ENCODE peak calls at places on chromosome 13, in nine cellular contexts. R, C, L, H, E, P, G, X and M are unnamed samples.

GRCh38 chr13:99046851-99047250 is 69.0 kb upstream of the DOCK9 start:
- DNase-seq in P (no peak), X (no peak), G (no peak), H (no peak), E (no peak), R (no peak), C (no peak), L (no peak), M (no peak)

GRCh38 chr13:93227906-93228801 is 1.5 kb downstream of the GPC6 start:
- DNase-seq in L (peak; percentile 49), P (peak; percentile 73), E (no peak), G (peak; percentile 93), C (peak; percentile 53), R (no peak), H (no peak), X (no peak), M (peak; percentile 78)

GRCh38 chr13:58087566-58087965 is 456.0 kb downstream of the PCDH17 start:
- DNase-seq in X (no peak), G (no peak), L (no peak), C (no peak), E (no peak), R (no peak), P (no peak), H (peak; percentile 3), M (no peak)

GRCh38 chr13:43303040-43303729 is 279.8 kb downstream of the DNAJC15 start:
- DNase-seq in R (peak; percentile 19), L (no peak), E (no peak), H (peak; percentile 6), C (peak; percentile 12), P (peak; percentile 37), X (no peak), G (peak; percentile 83), M (peak; percentile 84)

GRCh38 chr13:97600438-97601080 is 166.6 kb downstream of the RAP2A start:
- DNase-seq in L (no peak), X (no peak), R (no peak), G (peak; percentile 90), P (no peak), H (peak; percentile 53), C (no peak), E (no peak), M (no peak)

GRCh38 chr13:106331116-106331515 is 204.3 kb downstream of the EFNB2 start:
- DNase-seq in X (no peak), H (no peak), G (no peak), E (no peak), L (no peak), P (no peak), R (no peak), C (no peak), M (no peak)

GRCh38 chr13:92900455-92900854 is 326.2 kb upstream of the GPC6 start:
- DNase-seq in X (no peak), G (peak; percentile 11), E (no peak), H (no peak), L (no peak), P (no peak), R (no peak), C (no peak), M (no peak)

GRCh38 chr13:24625870-24626419 is 54.3 kb upstream of the ATP12A start:
- DNase-seq in P (no peak), C (no peak), L (no peak), X (no peak), H (no peak), R (peak; percentile 44), G (no peak), E (no peak), M (no peak)

GRCh38 chr13:65999441-65999840 is 1230.7 kb downstream of the PCDH9 start:
- DNase-seq in X (no peak), P (no peak), G (no peak), H (peak; percentile 1), E (no peak), R (no peak), L (no peak), C (no peak), M (no peak)

GRCh38 chr13:98089246-98089645 is 53.6 kb upstream of the FARP1 start:
- DNase-seq in E (no peak), G (peak; percentile 17), C (no peak), H (no peak), R (no peak), X (no peak), L (no peak), P (no peak), M (no peak)

GRCh38 chr13:40352807-40353562 is 313.5 kb downstream of the FOXO1 start:
- DNase-seq in C (no peak), L (peak; percentile 35), X (no peak), R (no peak), E (no peak), G (peak; percentile 53), H (no peak), P (no peak), M (no peak)

GRCh38 chr13:28574617-28575142 is 79.8 kb upstream of the FLT1 start:
- DNase-seq in R (peak; percentile 13), C (no peak), X (no peak), G (peak; percentile 92), E (no peak), L (no peak), H (peak; percentile 90), P (no peak), M (peak; percentile 71)